ENCODE peak calls at places on chromosomes 2 and 18, in six cellular contexts. H is posterior vena cava; R is CD4-positive, CD25-positive, alpha-beta regulatory T cell; K is dorsolateral prefrontal cortex; Y is cardiac fibroblast; B is lower leg skin. X is an unnamed sample.

GRCh38 chr2:8622199-8622911 is 59.5 kb upstream of the ID2 start:
- DNase-seq in H (peak), R (no peak), K (no peak), B (no peak), Y (no peak), X (no peak)

GRCh38 chr2:112301171-112301584 is 25.8 kb downstream of the ZC3H6 start:
- DNase-seq in B (no peak), H (no peak), R (no peak), K (no peak), Y (peak), X (no peak)

GRCh38 chr2:109185338-109185737 is 56.3 kb downstream of the SH3RF3 start:
- DNase-seq in Y (peak), K (no peak), B (no peak), R (no peak), H (no peak), X (no peak)

GRCh38 chr2:210399440-210400041 is 77.0 kb downstream of the LANCL1 start:
- DNase-seq in H (no peak), K (no peak), B (no peak), Y (peak), R (no peak), X (no peak)

GRCh38 chr2:17610521-17610920 is 70.0 kb downstream of the VSNL1 start:
- DNase-seq in B (no peak), Y (peak), H (no peak), R (no peak), K (no peak), X (no peak)

GRCh38 chr2:224563537-224563936 is 21.6 kb downstream of the CUL3 start:
- DNase-seq in H (no peak), B (no peak), K (no peak), R (no peak), Y (no peak), X (no peak)

GRCh38 chr2:23516546-23517256 is 131.7 kb downstream of the KLHL29 start:
- DNase-seq in R (no peak), K (no peak), Y (no peak), H (no peak), B (no peak), X (no peak)

GRCh38 chr2:132804045-132804444 is 134.0 kb upstream of the LYPD1 start:
- DNase-seq in K (peak), H (no peak), Y (peak), B (no peak), R (no peak), X (no peak)

GRCh38 chr18:49160075-49160930 is 209.5 kb upstream of the SMAD7 start:
- DNase-seq in Y (no peak), B (no peak), K (no peak), R (no peak), H (no peak), X (no peak)

GRCh38 chr2:73979686-73980085 is 5.0 kb upstream of the TET3 start:
- DNase-seq in R (no peak), B (no peak), K (no peak), H (no peak), Y (peak), X (no peak)

GRCh38 chr2:174145827-174146226 is 102.5 kb downstream of the OLA1 start:
- DNase-seq in B (no peak), R (no peak), H (no peak), Y (peak), K (no peak), X (no peak)

GRCh38 chr2:202494300-202494699 is 118.2 kb downstream of the BMPR2 start:
- DNase-seq in K (peak), R (no peak), H (no peak), Y (peak), B (no peak), X (no peak)

GRCh38 chr2:77397763-77398162 is 124.4 kb downstream of the LRRTM4 start:
- DNase-seq in R (no peak), H (no peak), B (no peak), K (no peak), Y (no peak), X (no peak)